ENCODE peak calls at places on chromosome 19, in six cellular contexts. One of them, this sample, is unnamed.

GRCh38 chr19:38867176-38867780 is 10.8 kb downstream of the RINL start:
- DNase-seq in H1: no peak
- DNase-seq in A549: no peak
- DNase-seq in mammary epithelial cell: no peak
- DNase-seq in IMR-90: no peak
- DNase-seq in mesendoderm: no peak
- DNase-seq in this sample: no peak

GRCh38 chr19:40165362-40165937 is 25.8 kb upstream of the MAP3K10 start:
- DNase-seq in A549: peak
- DNase-seq in mesendoderm: peak
- DNase-seq in mammary epithelial cell: no peak
- DNase-seq in H1: peak
- DNase-seq in IMR-90: no peak
- DNase-seq in this sample: peak

GRCh38 chr19:604355-604754 is 14.7 kb downstream of the HCN2 start:
- DNase-seq in mammary epithelial cell: no peak
- DNase-seq in H1: no peak
- DNase-seq in mesendoderm: peak
- DNase-seq in A549: peak
- DNase-seq in IMR-90: no peak
- DNase-seq in this sample: no peak

GRCh38 chr19:34825212-34825611 is 52.2 kb upstream of the ZNF599 start:
- DNase-seq in mesendoderm: no peak
- DNase-seq in H1: no peak
- DNase-seq in IMR-90: no peak
- DNase-seq in A549: no peak
- DNase-seq in mammary epithelial cell: no peak
- DNase-seq in this sample: no peak

GRCh38 chr19:34985249-34986022 is 14.7 kb upstream of the GRAMD1A start:
- DNase-seq in IMR-90: peak
- DNase-seq in mesendoderm: no peak
- DNase-seq in A549: no peak
- DNase-seq in H1: no peak
- DNase-seq in mammary epithelial cell: no peak
- DNase-seq in this sample: no peak

GRCh38 chr19:39937094-39937493 is 2.7 kb upstream of the FCGBP start:
- DNase-seq in IMR-90: no peak
- DNase-seq in mesendoderm: no peak
- DNase-seq in A549: no peak
- DNase-seq in H1: no peak
- DNase-seq in mammary epithelial cell: no peak
- DNase-seq in this sample: no peak

GRCh38 chr19:58279042-58279924 is 528 bp downstream of the ZNF8 start:
- DNase-seq in IMR-90: peak
- DNase-seq in H1: peak
- DNase-seq in A549: peak
- DNase-seq in mesendoderm: peak
- DNase-seq in mammary epithelial cell: peak
- DNase-seq in this sample: no peak

GRCh38 chr19:1206733-1207301 is 1.2 kb downstream of the STK11 start:
- DNase-seq in IMR-90: no peak
- DNase-seq in mammary epithelial cell: no peak
- DNase-seq in A549: peak
- DNase-seq in H1: no peak
- DNase-seq in mesendoderm: no peak
- DNase-seq in this sample: no peak

GRCh38 chr19:2853015-2853606 is 11.8 kb downstream of the ZNF555 start:
- DNase-seq in mammary epithelial cell: no peak
- DNase-seq in A549: no peak
- DNase-seq in H1: no peak
- DNase-seq in mesendoderm: peak
- DNase-seq in IMR-90: no peak
- DNase-seq in this sample: no peak

GRCh38 chr19:7515471-7516226 is at the start of gene ZNF358:
- DNase-seq in H1: no peak
- DNase-seq in IMR-90: peak
- DNase-seq in A549: peak
- DNase-seq in mammary epithelial cell: no peak
- DNase-seq in mesendoderm: peak
- DNase-seq in this sample: peak

GRCh38 chr19:55342044-55342531 is 2.4 kb downstream of the KMT5C start:
- DNase-seq in H1: no peak
- DNase-seq in IMR-90: no peak
- DNase-seq in A549: no peak
- DNase-seq in mammary epithelial cell: no peak
- DNase-seq in mesendoderm: no peak
- DNase-seq in this sample: no peak
- H3K4me2 ChIP-seq in H1: peak
- H3K4me2 ChIP-seq in IMR-90: no peak
- H3K4me2 ChIP-seq in A549: peak
- H3K4me2 ChIP-seq in mammary epithelial cell: no peak
- H3K4me2 ChIP-seq in mesendoderm: no peak
- H3K4me2 ChIP-seq in this sample: no peak

GRCh38 chr19:23203841-23204344 is 46.3 kb downstream of the ZNF724 start:
- DNase-seq in A549: no peak
- DNase-seq in mesendoderm: no peak
- DNase-seq in mammary epithelial cell: no peak
- DNase-seq in IMR-90: no peak
- DNase-seq in H1: peak
- DNase-seq in this sample: no peak
- H3K4me2 ChIP-seq in A549: no peak
- H3K4me2 ChIP-seq in mesendoderm: no peak
- H3K4me2 ChIP-seq in mammary epithelial cell: no peak
- H3K4me2 ChIP-seq in IMR-90: no peak
- H3K4me2 ChIP-seq in H1: no peak
- H3K4me2 ChIP-seq in this sample: no peak

DNA sequence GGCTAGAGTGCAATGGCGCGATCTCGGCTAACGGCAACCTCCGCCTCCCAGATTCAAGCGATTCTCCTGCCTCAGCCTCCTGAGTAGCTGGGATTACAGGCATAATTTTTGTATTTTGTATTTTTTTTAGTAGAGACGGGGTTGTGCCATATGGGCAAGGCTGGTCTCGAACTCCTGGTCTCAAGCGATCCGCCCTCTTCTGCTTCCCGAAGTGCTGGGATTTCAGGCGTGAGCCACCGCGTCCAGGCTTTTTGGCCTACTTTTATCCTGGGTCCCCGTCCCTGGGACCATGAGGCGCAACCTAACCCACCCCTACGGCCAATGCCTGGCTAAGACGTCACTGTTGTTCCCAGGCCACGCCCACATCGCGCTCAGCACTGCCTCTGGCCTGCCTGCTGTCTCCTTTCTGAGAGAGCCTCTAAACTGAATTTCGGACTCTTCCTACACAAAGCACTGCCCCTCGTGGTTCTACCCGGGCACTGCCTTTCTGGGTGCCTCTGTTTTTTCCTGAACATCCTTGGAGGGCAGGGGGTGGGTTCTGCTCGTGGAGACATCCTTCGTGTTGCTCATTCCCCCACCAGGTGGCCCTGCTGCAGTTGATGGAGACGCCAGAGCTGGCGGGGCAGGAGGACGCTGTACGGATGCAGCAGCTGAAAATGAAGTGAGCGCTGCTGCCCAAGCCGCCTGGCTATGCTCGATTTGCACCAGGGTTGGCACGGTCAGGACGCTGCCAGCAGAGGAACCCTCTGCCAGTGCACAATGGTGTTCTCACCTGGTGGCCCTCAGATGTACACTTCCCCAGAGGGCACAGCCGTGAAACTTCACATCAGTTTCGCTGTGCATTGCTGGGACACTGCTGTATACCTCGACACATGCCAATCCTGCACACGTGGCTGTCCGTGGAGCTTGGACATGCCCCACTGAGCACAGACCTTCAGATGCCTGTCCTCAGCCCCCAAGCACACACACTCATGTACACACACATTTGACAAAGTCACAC is 2.0 kb downstream of the REX1BD start:
- DNase-seq in mesendoderm: peak
- DNase-seq in H1: peak
- DNase-seq in A549: peak
- DNase-seq in mammary epithelial cell: peak
- DNase-seq in IMR-90: peak
- DNase-seq in this sample: peak
- H3K4me2 ChIP-seq in mesendoderm: peak
- H3K4me2 ChIP-seq in H1: peak
- H3K4me2 ChIP-seq in A549: peak
- H3K4me2 ChIP-seq in mammary epithelial cell: peak
- H3K4me2 ChIP-seq in IMR-90: no peak
- H3K4me2 ChIP-seq in this sample: peak

GRCh38 chr19:46901701-46902401 is 41.1 kb downstream of the ARHGAP35 start:
- DNase-seq in H1: no peak
- DNase-seq in mesendoderm: no peak
- DNase-seq in IMR-90: peak
- DNase-seq in mammary epithelial cell: peak
- DNase-seq in A549: no peak
- DNase-seq in this sample: no peak
- H3K4me2 ChIP-seq in H1: no peak
- H3K4me2 ChIP-seq in mesendoderm: no peak
- H3K4me2 ChIP-seq in IMR-90: peak
- H3K4me2 ChIP-seq in mammary epithelial cell: peak
- H3K4me2 ChIP-seq in A549: peak
- H3K4me2 ChIP-seq in this sample: no peak

This sample was measured in neuronal stem cell.